ENCODE peak calls at places on chromosome 5, in eight cellular contexts. P, Y, H, D, S, R, A and T are unnamed samples. For H3K36me3, the result is how much of the 10 kb centered on the place peaks cover.

GRCh38 chr5:95870105-95870672 is 47.7 kb upstream of the GLRX start:
- DNase-seq in R (peak), S (peak), P (no peak), A (peak), Y (no peak), H (peak), D (no peak), T (no peak)

GRCh38 chr5:145180341-145180740 is 654.8 kb downstream of the PRELID2 start:
- DNase-seq in D (no peak), P (peak), H (no peak), A (no peak), R (no peak), Y (no peak), S (no peak), T (no peak)

GRCh38 chr5:169751490-169751889 is 114.4 kb downstream of the DOCK2 start:
- DNase-seq in D (no peak), H (no peak), Y (no peak), A (no peak), R (no peak), P (no peak), S (no peak), T (no peak)

GRCh38 chr5:43649256-43649655 is 46.3 kb downstream of the NNT start:
- DNase-seq in S (peak), A (peak), Y (no peak), P (no peak), H (peak), R (peak), D (no peak), T (no peak)

GRCh38 chr5:67520161-67520886 is 323.7 kb upstream of the CD180 start:
- DNase-seq in R (no peak), D (no peak), A (no peak), Y (no peak), P (no peak), S (no peak), H (no peak), T (no peak)

GRCh38 chr5:181087309-181087708 is 43.7 kb downstream of the OR2V1 start:
- DNase-seq in A (no peak), Y (no peak), H (no peak), R (no peak), D (no peak), P (no peak), S (no peak), T (no peak)

GRCh38 chr5:6353602-6354001 is 24.7 kb downstream of the MED10 start:
- DNase-seq in A (no peak), Y (no peak), D (no peak), R (no peak), H (no peak), S (no peak), P (no peak), T (no peak)

GRCh38 chr5:122906768-122907167 is 61.4 kb downstream of the SNX24 start:
- DNase-seq in R (peak), D (no peak), P (no peak), Y (no peak), S (peak), A (peak), H (peak), T (no peak)

GRCh38 chr5:167348980-167349379 is 942.5 kb upstream of the WWC1 start:
- DNase-seq in D (no peak), P (no peak), H (no peak), S (no peak), R (no peak), Y (no peak), A (no peak), T (no peak)

GRCh38 chr5:38926121-38926520 is 80.3 kb downstream of the OSMR start:
- DNase-seq in A (peak), H (peak), R (no peak), D (no peak), P (no peak), Y (no peak), S (peak), T (no peak)

GRCh38 chr5:34452170-34452828 is 203.8 kb upstream of the RAI14 start:
- DNase-seq in H (peak), S (peak), A (peak), R (peak), D (peak), P (peak), Y (no peak), T (peak)

GRCh38 chr5:89729623-89730390 is 679.7 kb downstream of the CETN3 start:
- DNase-seq in S (no peak), Y (no peak), A (peak), R (no peak), D (no peak), P (no peak), H (peak), T (no peak)

GRCh38 chr5:71932131-71932635 is 175.1 kb upstream of the MAP1B start:
- DNase-seq in P (no peak), D (no peak), S (peak), Y (no peak), A (peak), R (peak), H (peak), T (no peak)

GRCh38 chr5:37810311-37810710 is 29.5 kb downstream of the GDNF start:
- DNase-seq in A (peak), Y (no peak), D (no peak), P (no peak), H (peak), R (peak), S (peak), T (no peak)

GRCh38 chr5:157463081-157463480 is 3.1 kb downstream of the NIPAL4 start:
- DNase-seq in S (no peak), Y (no peak), P (no peak), R (no peak), D (no peak), H (peak), A (peak), T (peak)

GRCh38 chr5:159971514-159971913 is 37.4 kb upstream of the TTC1 start:
- DNase-seq in Y (no peak), A (no peak), R (no peak), S (no peak), P (no peak), H (no peak), D (no peak), T (no peak)

GRCh38 chr5:35091734-35092133 is 44.0 kb upstream of the AGXT2 start:
- DNase-seq in A (no peak), R (no peak), S (no peak), H (no peak), Y (no peak), P (no peak), D (no peak), T (no peak)

GRCh38 chr5:31815394-31815793 is 176.5 kb downstream of the PDZD2 start:
- DNase-seq in R (no peak), Y (no peak), D (no peak), S (no peak), H (no peak), A (no peak), P (no peak), T (peak)

GRCh38 chr5:176906796-176907195 is 7.7 kb upstream of the HK3 start:
- DNase-seq in A (no peak), S (no peak), Y (no peak), H (no peak), D (no peak), P (no peak), R (no peak), T (no peak)

GRCh38 chr5:55276771-55277170 is 30.7 kb downstream of the DHX29 start:
- DNase-seq in D (no peak), R (peak), H (peak), S (peak), P (no peak), A (peak), Y (no peak), T (no peak)

GRCh38 chr5:135476615-135477493 is 24.7 kb upstream of the TIFAB start:
- DNase-seq in Y (no peak), P (no peak), R (no peak), D (no peak), H (no peak), S (no peak), A (no peak), T (peak)

GRCh38 chr5:57366744-57367143 is 115.9 kb downstream of the ACTBL2 start:
- DNase-seq in P (no peak), R (no peak), A (peak), D (no peak), S (peak), H (peak), Y (no peak), T (no peak)

GRCh38 chr5:163401271-163401670 is 36.1 kb upstream of the CCNG1 start:
- DNase-seq in H (no peak), Y (no peak), R (no peak), D (no peak), A (no peak), S (no peak), P (no peak), T (no peak)

GRCh38 chr5:149228610-149229297 is 42.9 kb upstream of the AFAP1L1 start:
- DNase-seq in S (peak), Y (no peak), D (peak), P (peak), A (peak), R (peak), H (peak), T (peak)

GRCh38 chr5:160930361-160930760 is 78.3 kb upstream of the ATP10B start:
- DNase-seq in R (no peak), P (peak), S (no peak), A (peak), D (no peak), H (peak), Y (peak), T (peak)

GRCh38 chr5:116379306-116379705 is 195.3 kb downstream of the SEMA6A start:
- DNase-seq in H (no peak), Y (no peak), S (no peak), R (no peak), D (no peak), A (no peak), P (no peak), T (no peak)

GRCh38 chr5:157998021-157998504 is 139.1 kb upstream of the CLINT1 start:
- DNase-seq in Y (no peak), P (no peak), S (peak), R (peak), D (no peak), H (peak), A (peak), T (no peak)

DNA sequence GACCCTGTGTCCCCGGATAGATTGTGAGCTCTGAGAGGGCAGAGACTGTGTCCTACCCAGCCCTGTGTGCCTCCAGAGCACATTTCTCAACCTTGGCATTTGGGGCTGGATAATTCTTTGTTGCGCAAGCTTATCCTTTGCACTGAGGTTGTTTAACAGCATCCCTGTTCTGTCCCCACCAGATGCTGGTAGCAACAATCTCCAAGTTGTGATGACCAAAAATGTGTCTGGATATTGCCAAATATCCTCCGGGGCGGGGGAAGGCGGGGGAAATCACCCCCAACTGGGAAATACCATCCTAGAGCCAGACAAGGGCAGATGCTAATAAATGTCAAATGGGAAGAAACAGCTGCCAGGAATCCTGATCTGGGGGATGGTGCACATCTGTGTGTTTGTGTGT is 24.0 kb upstream of the TNIP1 start:
- DNase-seq in P (no peak), H (no peak), D (no peak), R (peak), S (peak), A (peak), Y (no peak), T (no peak)
- H3K9ac ChIP-seq in P (no peak), H (no peak), D (no peak), R (peak), S (no peak), A (peak), Y (no peak), T (no peak)

GRCh38 chr5:310516-310915 is 11.0 kb upstream of the AHRR start:
- DNase-seq in S (no peak), P (no peak), A (no peak), R (no peak), Y (no peak), H (no peak), D (no peak), T (no peak)
- H3K36me3 ChIP-seq in S (half or more), P (under half), A (under half), R (half or more), Y (under half), H (under half), D (under half), T (under half)

GRCh38 chr5:151912360-151912759 is 12.3 kb downstream of the GLRA1 start:
- DNase-seq in S (no peak), H (peak), D (no peak), R (no peak), Y (no peak), A (no peak), P (no peak), T (no peak)
- H3K9ac ChIP-seq in S (no peak), H (no peak), D (no peak), R (no peak), Y (no peak), A (no peak), P (no peak), T (no peak)

DNA sequence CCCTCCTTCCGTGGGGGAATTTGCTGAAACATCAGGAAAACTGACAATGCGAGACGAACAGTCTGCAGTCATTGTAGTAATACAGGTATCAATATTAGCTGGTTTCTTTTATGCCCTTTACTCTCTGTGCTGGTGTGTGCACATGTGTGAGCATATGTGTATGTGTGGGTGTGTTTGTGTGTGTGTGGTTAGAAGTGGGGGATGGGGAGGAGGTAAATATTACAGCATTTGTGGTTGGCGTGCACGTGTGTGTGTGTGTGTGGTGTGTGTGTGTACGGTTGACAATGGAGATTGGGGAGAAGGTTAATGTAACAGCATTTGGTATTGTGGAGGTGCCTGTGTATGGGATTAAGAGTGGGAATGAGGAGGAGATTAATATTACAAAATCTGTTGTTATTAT is 219.4 kb downstream of the ADGRV1 start:
- DNase-seq in R (no peak), H (no peak), D (no peak), P (no peak), A (no peak), Y (no peak), S (no peak), T (no peak)
- H3K36me3 ChIP-seq in R (under half), H (under half), D (under half), P (under half), A (under half), Y (under half), S (under half), T (under half)